ENCODE peak calls at places on chromosomes 4 and X, in nine cellular contexts. One of them, this sample, is unnamed.

GRCh38 chr4:122652379-122652778 is 31.5 kb upstream of the IL21 start:
- DNase-seq in endothelial cell of umbilical vein: peak; percentile 63
- DNase-seq in transverse colon: peak; percentile 13
- DNase-seq in MM.1S: peak; percentile 67
- DNase-seq in left ventricle myocardium inferior: no peak
- DNase-seq in tibial artery: no peak
- DNase-seq in neural progenitor cell: peak; percentile 13
- DNase-seq in heart left ventricle: no peak
- DNase-seq in left lung: no peak
- DNase-seq in this sample: peak; percentile 23

GRCh38 chr4:63583561-63583960 is 825.7 kb downstream of the TECRL start:
- DNase-seq in endothelial cell of umbilical vein: no peak
- DNase-seq in transverse colon: no peak
- DNase-seq in MM.1S: no peak
- DNase-seq in left ventricle myocardium inferior: no peak
- DNase-seq in tibial artery: no peak
- DNase-seq in neural progenitor cell: no peak
- DNase-seq in heart left ventricle: no peak
- DNase-seq in left lung: no peak
- DNase-seq in this sample: no peak

GRCh38 chr4:156798438-156798837 is 173.2 kb downstream of the PDGFC start:
- DNase-seq in endothelial cell of umbilical vein: no peak
- DNase-seq in transverse colon: no peak
- DNase-seq in MM.1S: no peak
- DNase-seq in left ventricle myocardium inferior: no peak
- DNase-seq in tibial artery: no peak
- DNase-seq in neural progenitor cell: no peak
- DNase-seq in heart left ventricle: no peak
- DNase-seq in left lung: no peak
- DNase-seq in this sample: no peak

GRCh38 chr4:86910820-86911684 is 18.8 kb upstream of the C4orf36 start:
- DNase-seq in endothelial cell of umbilical vein: no peak
- DNase-seq in transverse colon: no peak
- DNase-seq in MM.1S: no peak
- DNase-seq in left ventricle myocardium inferior: no peak
- DNase-seq in tibial artery: no peak
- DNase-seq in neural progenitor cell: no peak
- DNase-seq in heart left ventricle: no peak
- DNase-seq in left lung: no peak
- DNase-seq in this sample: no peak

GRCh38 chr4:39975488-39976089 is 2.1 kb downstream of the PDS5A start:
- DNase-seq in endothelial cell of umbilical vein: no peak
- DNase-seq in transverse colon: no peak
- DNase-seq in MM.1S: no peak
- DNase-seq in left ventricle myocardium inferior: no peak
- DNase-seq in tibial artery: peak; percentile 19
- DNase-seq in neural progenitor cell: no peak
- DNase-seq in heart left ventricle: no peak
- DNase-seq in left lung: no peak
- DNase-seq in this sample: no peak

GRCh38 chr4:150010525-150011126 is 67.6 kb upstream of the DCLK2 start:
- DNase-seq in endothelial cell of umbilical vein: peak; percentile 69
- DNase-seq in transverse colon: peak; percentile 27
- DNase-seq in MM.1S: peak; percentile 58
- DNase-seq in left ventricle myocardium inferior: no peak
- DNase-seq in tibial artery: no peak
- DNase-seq in neural progenitor cell: peak; percentile 60
- DNase-seq in heart left ventricle: peak; percentile 27
- DNase-seq in left lung: no peak
- DNase-seq in this sample: no peak

GRCh38 chr4:15719506-15719905 is 16.6 kb downstream of the BST1 start:
- DNase-seq in endothelial cell of umbilical vein: no peak
- DNase-seq in transverse colon: no peak
- DNase-seq in MM.1S: no peak
- DNase-seq in left ventricle myocardium inferior: no peak
- DNase-seq in tibial artery: no peak
- DNase-seq in neural progenitor cell: no peak
- DNase-seq in heart left ventricle: no peak
- DNase-seq in left lung: no peak
- DNase-seq in this sample: no peak

GRCh38 chr4:150007512-150007911 is 70.7 kb upstream of the DCLK2 start:
- DNase-seq in endothelial cell of umbilical vein: no peak
- DNase-seq in transverse colon: no peak
- DNase-seq in MM.1S: no peak
- DNase-seq in left ventricle myocardium inferior: no peak
- DNase-seq in tibial artery: no peak
- DNase-seq in neural progenitor cell: no peak
- DNase-seq in heart left ventricle: no peak
- DNase-seq in left lung: no peak
- DNase-seq in this sample: no peak

GRCh38 chr4:110165382-110166285 is 32.8 kb downstream of the ELOVL6 start:
- DNase-seq in endothelial cell of umbilical vein: peak; percentile 60
- DNase-seq in transverse colon: peak; percentile 57
- DNase-seq in MM.1S: peak; percentile 36
- DNase-seq in left ventricle myocardium inferior: no peak
- DNase-seq in tibial artery: no peak
- DNase-seq in neural progenitor cell: peak; percentile 8
- DNase-seq in heart left ventricle: no peak
- DNase-seq in left lung: no peak
- DNase-seq in this sample: peak; percentile 10

GRCh38 chrX:114611018-114611619 is 27.2 kb downstream of the HTR2C start:
- DNase-seq in endothelial cell of umbilical vein: peak; percentile 31
- DNase-seq in transverse colon: peak; percentile 14
- DNase-seq in MM.1S: peak; percentile 68
- DNase-seq in left ventricle myocardium inferior: no peak
- DNase-seq in tibial artery: no peak
- DNase-seq in neural progenitor cell: peak; percentile 63
- DNase-seq in heart left ventricle: peak; percentile 4
- DNase-seq in left lung: no peak
- DNase-seq in this sample: no peak

GRCh38 chrX:12390301-12390700 is 252.0 kb downstream of the FRMPD4 start:
- DNase-seq in endothelial cell of umbilical vein: no peak
- DNase-seq in transverse colon: no peak
- DNase-seq in MM.1S: no peak
- DNase-seq in left ventricle myocardium inferior: no peak
- DNase-seq in tibial artery: no peak
- DNase-seq in neural progenitor cell: no peak
- DNase-seq in heart left ventricle: no peak
- DNase-seq in left lung: no peak
- DNase-seq in this sample: no peak

GRCh38 chrX:48933757-48934156 is 14.9 kb upstream of the PIM2 start:
- DNase-seq in endothelial cell of umbilical vein: no peak
- DNase-seq in transverse colon: no peak
- DNase-seq in MM.1S: peak; percentile 28
- DNase-seq in left ventricle myocardium inferior: no peak
- DNase-seq in tibial artery: no peak
- DNase-seq in neural progenitor cell: no peak
- DNase-seq in heart left ventricle: no peak
- DNase-seq in left lung: no peak
- DNase-seq in this sample: no peak

GRCh38 chr4:106478152-106478551 is 109.6 kb upstream of the GIMD1 start:
- DNase-seq in endothelial cell of umbilical vein: no peak
- DNase-seq in transverse colon: no peak
- DNase-seq in MM.1S: no peak
- DNase-seq in left ventricle myocardium inferior: no peak
- DNase-seq in tibial artery: no peak
- DNase-seq in neural progenitor cell: no peak
- DNase-seq in heart left ventricle: no peak
- DNase-seq in left lung: no peak
- DNase-seq in this sample: no peak

GRCh38 chr4:152346979-152347378 is 188.9 kb downstream of the FBXW7 start:
- DNase-seq in endothelial cell of umbilical vein: no peak
- DNase-seq in transverse colon: no peak
- DNase-seq in MM.1S: no peak
- DNase-seq in left ventricle myocardium inferior: no peak
- DNase-seq in tibial artery: no peak
- DNase-seq in neural progenitor cell: no peak
- DNase-seq in heart left ventricle: no peak
- DNase-seq in left lung: no peak
- DNase-seq in this sample: no peak

GRCh38 chr4:81418572-81418971 is 53.1 kb downstream of the RASGEF1B start:
- DNase-seq in endothelial cell of umbilical vein: no peak
- DNase-seq in transverse colon: no peak
- DNase-seq in MM.1S: no peak
- DNase-seq in left ventricle myocardium inferior: no peak
- DNase-seq in tibial artery: no peak
- DNase-seq in neural progenitor cell: no peak
- DNase-seq in heart left ventricle: no peak
- DNase-seq in left lung: no peak
- DNase-seq in this sample: no peak

GRCh38 chr4:109967798-109968520 is 55.3 kb downstream of the EGF start:
- DNase-seq in endothelial cell of umbilical vein: no peak
- DNase-seq in transverse colon: peak; percentile 12
- DNase-seq in MM.1S: no peak
- DNase-seq in left ventricle myocardium inferior: no peak
- DNase-seq in tibial artery: no peak
- DNase-seq in neural progenitor cell: no peak
- DNase-seq in heart left ventricle: no peak
- DNase-seq in left lung: no peak
- DNase-seq in this sample: no peak

GRCh38 chr4:6177587-6178197 is 22.7 kb downstream of the JAKMIP1 start:
- DNase-seq in endothelial cell of umbilical vein: no peak
- DNase-seq in transverse colon: peak; percentile 41
- DNase-seq in MM.1S: no peak
- DNase-seq in left ventricle myocardium inferior: no peak
- DNase-seq in tibial artery: no peak
- DNase-seq in neural progenitor cell: no peak
- DNase-seq in heart left ventricle: no peak
- DNase-seq in left lung: no peak
- DNase-seq in this sample: no peak

GRCh38 chrX:40792433-40792832 is 57.1 kb upstream of the MED14 start:
- DNase-seq in endothelial cell of umbilical vein: no peak
- DNase-seq in transverse colon: no peak
- DNase-seq in MM.1S: no peak
- DNase-seq in left ventricle myocardium inferior: no peak
- DNase-seq in tibial artery: no peak
- DNase-seq in neural progenitor cell: no peak
- DNase-seq in heart left ventricle: no peak
- DNase-seq in left lung: no peak
- DNase-seq in this sample: no peak

GRCh38 chrX:98956014-98956413 is 1454.1 kb downstream of the PCDH19 start:
- DNase-seq in endothelial cell of umbilical vein: no peak
- DNase-seq in transverse colon: no peak
- DNase-seq in MM.1S: no peak
- DNase-seq in left ventricle myocardium inferior: no peak
- DNase-seq in tibial artery: no peak
- DNase-seq in neural progenitor cell: peak; percentile 7
- DNase-seq in heart left ventricle: no peak
- DNase-seq in left lung: no peak
- DNase-seq in this sample: no peak

GRCh38 chr4:95838192-95838591 is 1.7 kb upstream of the PDHA2 start:
- DNase-seq in endothelial cell of umbilical vein: no peak
- DNase-seq in transverse colon: no peak
- DNase-seq in MM.1S: no peak
- DNase-seq in left ventricle myocardium inferior: peak; percentile 24
- DNase-seq in tibial artery: no peak
- DNase-seq in neural progenitor cell: peak; percentile 8
- DNase-seq in heart left ventricle: no peak
- DNase-seq in left lung: no peak
- DNase-seq in this sample: no peak

GRCh38 chr4:95835672-95836071 is 4.2 kb upstream of the PDHA2 start:
- DNase-seq in endothelial cell of umbilical vein: peak; percentile 21
- DNase-seq in transverse colon: no peak
- DNase-seq in MM.1S: no peak
- DNase-seq in left ventricle myocardium inferior: no peak
- DNase-seq in tibial artery: no peak
- DNase-seq in neural progenitor cell: peak; percentile 51
- DNase-seq in heart left ventricle: no peak
- DNase-seq in left lung: no peak
- DNase-seq in this sample: no peak

GRCh38 chr4:95839891-95840290 is at the start of gene PDHA2:
- DNase-seq in endothelial cell of umbilical vein: no peak
- DNase-seq in transverse colon: no peak
- DNase-seq in MM.1S: no peak
- DNase-seq in left ventricle myocardium inferior: no peak
- DNase-seq in tibial artery: no peak
- DNase-seq in neural progenitor cell: no peak
- DNase-seq in heart left ventricle: no peak
- DNase-seq in left lung: peak; percentile 48
- DNase-seq in this sample: no peak
- H3K9me3 ChIP-seq in endothelial cell of umbilical vein: no peaks in the 10 kb centered on the region
- H3K9me3 ChIP-seq in transverse colon: no peaks in the 10 kb centered on the region
- H3K9me3 ChIP-seq in MM.1S: no peaks in the 10 kb centered on the region
- H3K9me3 ChIP-seq in left ventricle myocardium inferior: no peaks in the 10 kb centered on the region
- H3K9me3 ChIP-seq in tibial artery: no peaks in the 10 kb centered on the region
- H3K9me3 ChIP-seq in neural progenitor cell: no peaks in the 10 kb centered on the region
- H3K9me3 ChIP-seq in heart left ventricle: no peaks in the 10 kb centered on the region
- H3K9me3 ChIP-seq in left lung: peaks cover 4% of the 10 kb centered on the region
- H3K9me3 ChIP-seq in this sample: no peaks in the 10 kb centered on the region

GRCh38 chr4:28772066-28772465 is 1911.4 kb downstream of the STIM2 start:
- DNase-seq in endothelial cell of umbilical vein: no peak
- DNase-seq in transverse colon: no peak
- DNase-seq in MM.1S: no peak
- DNase-seq in left ventricle myocardium inferior: no peak
- DNase-seq in tibial artery: no peak
- DNase-seq in neural progenitor cell: no peak
- DNase-seq in heart left ventricle: no peak
- DNase-seq in left lung: no peak
- DNase-seq in this sample: no peak
- H3K9me3 ChIP-seq in endothelial cell of umbilical vein: no peaks in the 10 kb centered on the region
- H3K9me3 ChIP-seq in transverse colon: no peaks in the 10 kb centered on the region
- H3K9me3 ChIP-seq in MM.1S: no peaks in the 10 kb centered on the region
- H3K9me3 ChIP-seq in left ventricle myocardium inferior: peaks cover 17% of the 10 kb centered on the region
- H3K9me3 ChIP-seq in tibial artery: no peaks in the 10 kb centered on the region
- H3K9me3 ChIP-seq in neural progenitor cell: no peaks in the 10 kb centered on the region
- H3K9me3 ChIP-seq in heart left ventricle: no peaks in the 10 kb centered on the region
- H3K9me3 ChIP-seq in left lung: no peaks in the 10 kb centered on the region
- H3K9me3 ChIP-seq in this sample: no peaks in the 10 kb centered on the region

GRCh38 chrX:55099162-55099561 is 10.3 kb downstream of the PAGE2 start:
- DNase-seq in endothelial cell of umbilical vein: no peak
- DNase-seq in transverse colon: no peak
- DNase-seq in MM.1S: no peak
- DNase-seq in left ventricle myocardium inferior: no peak
- DNase-seq in tibial artery: no peak
- DNase-seq in neural progenitor cell: no peak
- DNase-seq in heart left ventricle: no peak
- DNase-seq in left lung: no peak
- DNase-seq in this sample: no peak
- H3K9me3 ChIP-seq in endothelial cell of umbilical vein: no peaks in the 10 kb centered on the region
- H3K9me3 ChIP-seq in transverse colon: no peaks in the 10 kb centered on the region
- H3K9me3 ChIP-seq in MM.1S: no peaks in the 10 kb centered on the region
- H3K9me3 ChIP-seq in left ventricle myocardium inferior: no peaks in the 10 kb centered on the region
- H3K9me3 ChIP-seq in tibial artery: no peaks in the 10 kb centered on the region
- H3K9me3 ChIP-seq in neural progenitor cell: no peaks in the 10 kb centered on the region
- H3K9me3 ChIP-seq in heart left ventricle: no peaks in the 10 kb centered on the region
- H3K9me3 ChIP-seq in left lung: no peaks in the 10 kb centered on the region
- H3K9me3 ChIP-seq in this sample: no peaks in the 10 kb centered on the region

DNA sequence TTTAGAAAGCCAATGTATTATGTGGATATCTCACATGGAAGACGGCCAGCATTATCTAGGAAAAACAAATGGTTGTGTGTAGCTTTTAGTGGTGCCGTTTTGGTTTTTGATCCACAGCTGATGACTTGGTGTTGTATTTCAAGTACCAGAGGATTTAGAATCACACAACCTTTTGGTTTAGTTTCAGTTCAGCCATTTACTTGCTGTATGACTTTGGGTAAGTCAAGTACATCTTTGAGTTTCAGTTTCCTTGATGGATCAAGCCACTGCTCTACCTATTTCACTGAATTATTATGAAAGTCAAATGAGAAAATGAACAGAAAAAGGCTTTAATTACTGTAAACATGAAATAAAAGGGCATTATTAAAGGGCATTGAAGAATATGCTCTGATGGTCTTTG is 205.6 kb downstream of the ZIC3 start:
- DNase-seq in endothelial cell of umbilical vein: no peak
- DNase-seq in transverse colon: no peak
- DNase-seq in MM.1S: peak; percentile 31
- DNase-seq in left ventricle myocardium inferior: no peak
- DNase-seq in tibial artery: no peak
- DNase-seq in neural progenitor cell: no peak
- DNase-seq in heart left ventricle: no peak
- DNase-seq in left lung: no peak
- DNase-seq in this sample: no peak
- H3K9me3 ChIP-seq in endothelial cell of umbilical vein: no peaks in the 10 kb centered on the region
- H3K9me3 ChIP-seq in transverse colon: no peaks in the 10 kb centered on the region
- H3K9me3 ChIP-seq in MM.1S: no peaks in the 10 kb centered on the region
- H3K9me3 ChIP-seq in left ventricle myocardium inferior: no peaks in the 10 kb centered on the region
- H3K9me3 ChIP-seq in tibial artery: no peaks in the 10 kb centered on the region
- H3K9me3 ChIP-seq in neural progenitor cell: peaks cover 4% of the 10 kb centered on the region
- H3K9me3 ChIP-seq in heart left ventricle: no peaks in the 10 kb centered on the region
- H3K9me3 ChIP-seq in left lung: no peaks in the 10 kb centered on the region
- H3K9me3 ChIP-seq in this sample: peaks cover 3% of the 10 kb centered on the region